ENCODE peak calls at places on chromosome 5, in four cellular contexts. O is H9, V is Peyer's patch, P is osteocyte. K is an unnamed sample.

GRCh38 chr5:11407553-11408145 is 496.6 kb downstream of the CTNND2 start:
- DNase-seq in P (no peak), V (no peak), O (no peak), K (no peak)

GRCh38 chr5:17216176-17216973 is 1.1 kb upstream of the BASP1 start:
- DNase-seq in P (peak), V (peak), O (peak), K (peak)

GRCh38 chr5:79590395-79590999 is 21.7 kb upstream of the TENT2 start:
- DNase-seq in O (no peak), V (no peak), P (no peak), K (no peak)

GRCh38 chr5:178150977-178151734 is 2.5 kb downstream of the NHP2 start:
- DNase-seq in P (no peak), O (no peak), V (no peak), K (no peak)

GRCh38 chr5:131524431-131524830 is 110.6 kb downstream of the RAPGEF6 start:
- DNase-seq in O (no peak), V (no peak), P (no peak), K (no peak)

GRCh38 chr5:40332945-40333344 is 346.8 kb upstream of the PTGER4 start:
- DNase-seq in V (no peak), P (no peak), O (no peak), K (no peak)

GRCh38 chr5:175520321-175520720 is 42.0 kb downstream of the SFXN1 start:
- DNase-seq in O (no peak), V (no peak), P (no peak), K (no peak)

GRCh38 chr5:19928556-19929421 is 59.2 kb downstream of the CDH18 start:
- DNase-seq in V (no peak), O (no peak), P (no peak), K (no peak)

GRCh38 chr5:37703841-37704241 is 136.0 kb downstream of the GDNF start:
- DNase-seq in O (no peak), V (no peak), P (no peak), K (no peak)

GRCh38 chr5:68161156-68161555 is 54.4 kb upstream of the PIK3R1 start:
- DNase-seq in P (no peak), O (no peak), V (no peak), K (no peak)

GRCh38 chr5:127061537-127061936 is 11.8 kb downstream of the C5orf63 start:
- DNase-seq in O (no peak), V (no peak), P (no peak), K (no peak)

GRCh38 chr5:158108177-158108576 is 249.2 kb upstream of the CLINT1 start:
- DNase-seq in V (no peak), O (no peak), P (no peak), K (no peak)

GRCh38 chr5:168851902-168852321 is 272.7 kb upstream of the PANK3 start:
- DNase-seq in O (no peak), V (no peak), P (no peak), K (no peak)

GRCh38 chr5:110727025-110727314 is 499 bp upstream of the TMEM232 start:
- DNase-seq in P (no peak), O (no peak), V (no peak), K (no peak)

GRCh38 chr5:176180339-176180738 is 57.9 kb upstream of the SIMC1 start:
- DNase-seq in V (no peak), O (no peak), P (no peak), K (no peak)

GRCh38 chr5:65326912-65327311 is 154.8 kb downstream of the ADAMTS6 start:
- DNase-seq in P (no peak), O (no peak), V (no peak), K (no peak)

GRCh38 chr5:120446068-120446492 is 18.0 kb upstream of the PRR16 start:
- DNase-seq in O (no peak), V (no peak), P (no peak), K (no peak)

GRCh38 chr5:67004730-67005350 is 191.8 kb downstream of the CD180 start:
- DNase-seq in P (no peak), V (peak), O (peak), K (no peak)

GRCh38 chr5:80953587-80953986 is 6.6 kb upstream of the RASGRF2 start:
- DNase-seq in O (no peak), P (no peak), V (no peak), K (no peak)

GRCh38 chr5:126941403-126941802 is 89.0 kb downstream of the MARCHF3 start:
- DNase-seq in V (no peak), P (no peak), O (no peak), K (no peak)

GRCh38 chr5:40879163-40879942 is 29.9 kb upstream of the C7 start:
- DNase-seq in O (no peak), V (no peak), P (no peak), K (no peak)

GRCh38 chr5:115170128-115170923 is 618 bp upstream of the TRIM36 start:
- DNase-seq in V (no peak), O (no peak), P (no peak), K (no peak)

DNA sequence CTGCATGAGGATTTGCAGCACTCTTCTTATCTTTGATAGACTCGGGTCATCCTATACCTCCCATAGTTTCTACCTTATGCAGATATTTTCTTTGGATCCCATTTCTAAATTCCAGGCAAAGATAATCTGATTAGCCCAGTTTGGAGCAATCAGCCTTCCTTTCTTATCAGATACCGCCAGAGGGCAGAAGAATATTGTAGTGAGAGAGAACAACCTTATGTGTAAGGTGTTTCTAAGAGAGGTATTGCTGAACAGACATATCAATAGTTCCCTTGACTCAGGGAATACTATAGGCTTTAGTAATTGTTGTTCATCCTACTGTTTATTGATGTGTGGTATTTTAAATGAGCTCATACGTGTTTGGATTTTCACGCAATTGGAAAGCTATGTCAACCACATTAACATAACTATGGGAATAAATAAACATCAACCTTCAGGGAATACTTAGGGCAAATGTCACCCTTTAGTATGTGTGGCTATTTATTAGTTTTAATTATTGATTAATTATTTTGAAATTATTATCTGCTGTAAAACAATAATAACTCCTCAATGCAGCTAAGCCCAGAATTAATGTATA is 1435.2 kb upstream of the CDH9 start:
- DNase-seq in O (no peak), P (no peak), V (no peak), K (no peak)
- TF ChIP-seq CTCF in O (peak), P (peak), V (no peak), K (peak)

DNA sequence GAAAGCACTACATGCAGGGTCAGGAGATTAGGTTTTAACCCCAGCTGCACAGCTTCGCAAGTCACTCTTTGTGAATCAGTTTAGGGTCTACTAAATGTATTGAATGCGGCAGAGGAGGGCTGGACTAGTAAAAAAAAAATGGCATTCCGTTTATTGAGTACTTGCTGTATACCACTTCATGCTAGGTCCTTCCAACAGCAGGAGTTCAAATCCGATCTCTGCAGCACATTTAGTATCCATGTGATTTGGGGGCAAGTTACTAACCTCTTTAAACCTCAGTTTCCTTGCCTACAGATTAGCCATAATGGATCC is 204.4 kb downstream of the SNCAIP start:
- DNase-seq in P (no peak), O (no peak), V (no peak), K (no peak)
- TF ChIP-seq CTCF in P (no peak), O (no peak), V (no peak), K (no peak)

DNA sequence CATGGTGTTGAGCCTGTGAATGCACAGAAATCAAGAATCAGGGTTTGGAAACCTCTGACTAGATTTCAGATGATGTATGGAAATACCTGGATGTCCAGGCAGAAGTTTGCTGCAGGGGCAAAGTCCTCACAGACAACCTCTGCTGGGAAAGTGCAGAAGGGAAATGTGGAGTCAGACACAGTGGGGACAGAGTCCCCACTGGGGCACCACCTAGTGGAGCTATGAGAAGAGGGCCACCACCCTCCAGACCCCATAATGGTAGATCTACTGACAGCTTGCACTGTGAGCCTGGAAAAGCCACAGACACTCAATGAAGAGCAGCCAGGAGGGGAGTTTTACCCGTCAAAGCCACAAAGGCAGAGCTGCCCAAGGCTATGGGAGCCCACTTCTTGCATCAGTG is 181.9 kb upstream of the SEMA6A start:
- DNase-seq in V (no peak), O (no peak), P (no peak), K (no peak)
- TF ChIP-seq CTCF in V (no peak), O (no peak), P (no peak), K (no peak)

GRCh38 chr5:34900660-34901059 is 14.6 kb downstream of the RAD1 start:
- DNase-seq in O (no peak), P (no peak), V (no peak), K (no peak)

GRCh38 chr5:34903260-34903659 is 12.0 kb downstream of the RAD1 start:
- DNase-seq in O (no peak), V (no peak), P (no peak), K (no peak)

DNA sequence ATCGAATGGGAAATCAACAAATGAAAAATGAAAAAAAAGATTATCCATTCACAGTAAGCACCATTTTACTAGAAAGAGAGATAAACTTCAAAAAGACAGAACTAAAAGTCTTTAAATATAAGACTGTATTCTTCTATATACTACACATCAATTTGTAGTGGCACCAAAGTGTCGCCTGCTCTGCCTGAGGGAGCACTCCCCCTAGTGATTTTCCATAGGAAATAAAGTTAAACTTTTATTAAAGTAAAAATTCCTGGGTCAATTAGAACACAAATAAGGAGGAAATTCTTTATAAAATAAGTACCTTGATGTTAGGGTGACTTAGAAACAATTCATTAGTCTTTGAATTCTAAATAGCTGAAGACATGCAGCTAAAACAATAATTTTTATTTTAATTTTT is 9.7 kb downstream of the RAD1 start:
- DNase-seq in P (no peak), V (no peak), O (no peak), K (no peak)
- TF ChIP-seq CTCF in P (peak), V (no peak), O (peak), K (peak)

GRCh38 chr5:135196483-135196882 is 162.5 kb upstream of the PITX1 start:
- DNase-seq in V (no peak), O (no peak), P (no peak), K (no peak)
- TF ChIP-seq CTCF in V (no peak), O (no peak), P (no peak), K (no peak)

GRCh38 chr5:72244862-72245371 is 75.1 kb downstream of the MRPS27 start:
- DNase-seq in V (no peak), P (no peak), O (peak), K (no peak)
- TF ChIP-seq CTCF in V (peak), P (peak), O (peak), K (peak)

GRCh38 chr5:43753069-43753468 is 150.1 kb downstream of the NNT start:
- DNase-seq in P (no peak), V (no peak), O (no peak), K (no peak)
- TF ChIP-seq CTCF in P (no peak), V (no peak), O (peak), K (no peak)

GRCh38 chr5:95283761-95284511 is 958 bp downstream of the MCTP1 start:
- DNase-seq in O (peak), P (no peak), V (peak), K (peak)
- TF ChIP-seq CTCF in O (peak), P (peak), V (no peak), K (peak)

DNA sequence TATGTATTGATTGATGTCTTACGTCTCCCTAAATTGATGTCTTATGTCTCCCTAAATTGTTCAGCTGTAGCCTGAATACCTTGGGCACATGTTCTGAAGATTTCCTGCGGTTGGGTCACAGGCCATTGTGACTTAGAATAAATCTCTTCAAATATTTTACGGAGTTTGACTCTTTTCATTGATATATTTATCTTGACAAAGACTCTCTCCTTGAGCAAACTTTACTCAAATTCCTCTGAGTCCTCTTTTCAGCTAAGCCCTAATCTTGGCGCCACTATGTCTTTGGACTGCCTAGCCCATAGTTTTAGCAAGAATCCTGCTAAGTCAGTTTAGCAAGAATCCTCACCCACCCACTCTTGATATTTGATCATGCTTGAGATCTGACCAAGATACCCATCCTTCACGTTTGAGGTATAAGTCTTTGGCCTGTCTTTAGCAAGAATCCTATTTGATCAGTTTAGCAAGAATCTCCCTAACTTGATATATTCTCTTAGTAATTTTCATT is 35.3 kb upstream of the FBXL17 start:
- DNase-seq in V (no peak), O (no peak), P (no peak), K (no peak)
- TF ChIP-seq CTCF in V (no peak), O (no peak), P (no peak), K (no peak)